ENCODE peak calls at places on chromosomes 6 and 20, in ten cellular contexts. One of them, this sample, is unnamed.

GRCh38 chr6:137968901-137969300 is 101.8 kb downstream of the TNFAIP3 start:
- DNase-seq in cardiac fibroblast: peak; percentile 12
- DNase-seq in ascending aorta: no peak
- DNase-seq in T follicular helper cell: no peak
- DNase-seq in stimulated activated CD8-positive, alpha-beta memory T cell treated with anti-CD3 and anti-CD28 coated beads, Interleukin-15, amount 100 ng/mL, for 48 hours: no peak
- DNase-seq in bronchial epithelial cell: no peak
- DNase-seq in right cardiac atrium: no peak
- DNase-seq in CD4-positive, CD25-positive, alpha-beta regulatory T cell: no peak
- DNase-seq in fibroblast of pulmonary artery: peak; percentile 30
- DNase-seq in NCI-H510A treated with DMSO at 0.1 percent for 48 hours: no peak
- DNase-seq in this sample: peak; percentile 34

GRCh38 chr6:39848171-39848570 is 56.0 kb downstream of the DAAM2 start:
- DNase-seq in CD4-positive, CD25-positive, alpha-beta regulatory T cell: no peak
- DNase-seq in T follicular helper cell: no peak
- DNase-seq in NCI-H510A treated with DMSO at 0.1 percent for 48 hours: no peak
- DNase-seq in stimulated activated CD8-positive, alpha-beta memory T cell treated with anti-CD3 and anti-CD28 coated beads, Interleukin-15, amount 100 ng/mL, for 48 hours: no peak
- DNase-seq in bronchial epithelial cell: no peak
- DNase-seq in right cardiac atrium: no peak
- DNase-seq in ascending aorta: no peak
- DNase-seq in fibroblast of pulmonary artery: no peak
- DNase-seq in cardiac fibroblast: no peak
- DNase-seq in this sample: no peak

GRCh38 chr20:7379206-7379605 is 561.1 kb downstream of the HAO1 start:
- DNase-seq in bronchial epithelial cell: no peak
- DNase-seq in stimulated activated CD8-positive, alpha-beta memory T cell treated with anti-CD3 and anti-CD28 coated beads, Interleukin-15, amount 100 ng/mL, for 48 hours: no peak
- DNase-seq in cardiac fibroblast: no peak
- DNase-seq in CD4-positive, CD25-positive, alpha-beta regulatory T cell: no peak
- DNase-seq in right cardiac atrium: no peak
- DNase-seq in NCI-H510A treated with DMSO at 0.1 percent for 48 hours: no peak
- DNase-seq in T follicular helper cell: no peak
- DNase-seq in ascending aorta: no peak
- DNase-seq in fibroblast of pulmonary artery: no peak
- DNase-seq in this sample: no peak

GRCh38 chr6:134873500-134874388 is 76.2 kb downstream of the ALDH8A1 start:
- DNase-seq in CD4-positive, CD25-positive, alpha-beta regulatory T cell: no peak
- DNase-seq in ascending aorta: no peak
- DNase-seq in T follicular helper cell: no peak
- DNase-seq in cardiac fibroblast: no peak
- DNase-seq in bronchial epithelial cell: no peak
- DNase-seq in stimulated activated CD8-positive, alpha-beta memory T cell treated with anti-CD3 and anti-CD28 coated beads, Interleukin-15, amount 100 ng/mL, for 48 hours: no peak
- DNase-seq in NCI-H510A treated with DMSO at 0.1 percent for 48 hours: no peak
- DNase-seq in right cardiac atrium: no peak
- DNase-seq in fibroblast of pulmonary artery: no peak
- DNase-seq in this sample: no peak

GRCh38 chr20:46057856-46058655 is 29.0 kb downstream of the SLC12A5 start:
- DNase-seq in bronchial epithelial cell: peak; percentile 26
- DNase-seq in fibroblast of pulmonary artery: peak; percentile 50
- DNase-seq in T follicular helper cell: no peak
- DNase-seq in stimulated activated CD8-positive, alpha-beta memory T cell treated with anti-CD3 and anti-CD28 coated beads, Interleukin-15, amount 100 ng/mL, for 48 hours: no peak
- DNase-seq in CD4-positive, CD25-positive, alpha-beta regulatory T cell: no peak
- DNase-seq in ascending aorta: no peak
- DNase-seq in NCI-H510A treated with DMSO at 0.1 percent for 48 hours: no peak
- DNase-seq in cardiac fibroblast: peak; percentile 52
- DNase-seq in right cardiac atrium: peak; percentile 83
- DNase-seq in this sample: no peak

GRCh38 chr6:73050706-73051105 is 174.6 kb downstream of the KHDC1L start:
- DNase-seq in cardiac fibroblast: peak; percentile 22
- DNase-seq in ascending aorta: no peak
- DNase-seq in CD4-positive, CD25-positive, alpha-beta regulatory T cell: no peak
- DNase-seq in NCI-H510A treated with DMSO at 0.1 percent for 48 hours: no peak
- DNase-seq in stimulated activated CD8-positive, alpha-beta memory T cell treated with anti-CD3 and anti-CD28 coated beads, Interleukin-15, amount 100 ng/mL, for 48 hours: no peak
- DNase-seq in T follicular helper cell: no peak
- DNase-seq in bronchial epithelial cell: no peak
- DNase-seq in fibroblast of pulmonary artery: peak; percentile 34
- DNase-seq in right cardiac atrium: no peak
- DNase-seq in this sample: no peak

GRCh38 chr20:16553161-16553560 is 20.1 kb downstream of the KIF16B start:
- DNase-seq in NCI-H510A treated with DMSO at 0.1 percent for 48 hours: no peak
- DNase-seq in ascending aorta: no peak
- DNase-seq in right cardiac atrium: no peak
- DNase-seq in bronchial epithelial cell: no peak
- DNase-seq in fibroblast of pulmonary artery: no peak
- DNase-seq in CD4-positive, CD25-positive, alpha-beta regulatory T cell: no peak
- DNase-seq in T follicular helper cell: no peak
- DNase-seq in stimulated activated CD8-positive, alpha-beta memory T cell treated with anti-CD3 and anti-CD28 coated beads, Interleukin-15, amount 100 ng/mL, for 48 hours: no peak
- DNase-seq in cardiac fibroblast: no peak
- DNase-seq in this sample: no peak

GRCh38 chr20:44990425-44990824 is 24.1 kb downstream of the STK4 start:
- DNase-seq in ascending aorta: no peak
- DNase-seq in CD4-positive, CD25-positive, alpha-beta regulatory T cell: no peak
- DNase-seq in stimulated activated CD8-positive, alpha-beta memory T cell treated with anti-CD3 and anti-CD28 coated beads, Interleukin-15, amount 100 ng/mL, for 48 hours: peak; percentile 50
- DNase-seq in right cardiac atrium: peak; percentile 36
- DNase-seq in T follicular helper cell: no peak
- DNase-seq in cardiac fibroblast: peak; percentile 45
- DNase-seq in NCI-H510A treated with DMSO at 0.1 percent for 48 hours: no peak
- DNase-seq in bronchial epithelial cell: no peak
- DNase-seq in fibroblast of pulmonary artery: peak; percentile 17
- DNase-seq in this sample: no peak

GRCh38 chr6:125571207-125571740 is 178.2 kb upstream of the HEY2 start:
- DNase-seq in right cardiac atrium: no peak
- DNase-seq in bronchial epithelial cell: peak; percentile 78
- DNase-seq in cardiac fibroblast: no peak
- DNase-seq in NCI-H510A treated with DMSO at 0.1 percent for 48 hours: no peak
- DNase-seq in stimulated activated CD8-positive, alpha-beta memory T cell treated with anti-CD3 and anti-CD28 coated beads, Interleukin-15, amount 100 ng/mL, for 48 hours: no peak
- DNase-seq in CD4-positive, CD25-positive, alpha-beta regulatory T cell: no peak
- DNase-seq in T follicular helper cell: no peak
- DNase-seq in fibroblast of pulmonary artery: no peak
- DNase-seq in ascending aorta: no peak
- DNase-seq in this sample: no peak

GRCh38 chr20:3927486-3928291 is 38.5 kb downstream of the PANK2 start:
- DNase-seq in NCI-H510A treated with DMSO at 0.1 percent for 48 hours: peak; percentile 80
- DNase-seq in bronchial epithelial cell: no peak
- DNase-seq in T follicular helper cell: no peak
- DNase-seq in fibroblast of pulmonary artery: peak; percentile 78
- DNase-seq in right cardiac atrium: no peak
- DNase-seq in ascending aorta: no peak
- DNase-seq in CD4-positive, CD25-positive, alpha-beta regulatory T cell: no peak
- DNase-seq in stimulated activated CD8-positive, alpha-beta memory T cell treated with anti-CD3 and anti-CD28 coated beads, Interleukin-15, amount 100 ng/mL, for 48 hours: no peak
- DNase-seq in cardiac fibroblast: peak; percentile 74
- DNase-seq in this sample: no peak

GRCh38 chr6:15317934-15318902 is 72.3 kb downstream of the JARID2 start:
- DNase-seq in stimulated activated CD8-positive, alpha-beta memory T cell treated with anti-CD3 and anti-CD28 coated beads, Interleukin-15, amount 100 ng/mL, for 48 hours: no peak
- DNase-seq in bronchial epithelial cell: no peak
- DNase-seq in right cardiac atrium: no peak
- DNase-seq in CD4-positive, CD25-positive, alpha-beta regulatory T cell: no peak
- DNase-seq in ascending aorta: no peak
- DNase-seq in T follicular helper cell: no peak
- DNase-seq in cardiac fibroblast: peak; percentile 21
- DNase-seq in fibroblast of pulmonary artery: no peak
- DNase-seq in NCI-H510A treated with DMSO at 0.1 percent for 48 hours: no peak
- DNase-seq in this sample: no peak

GRCh38 chr6:89369009-89369408 is 16.5 kb upstream of the UBE2J1 start:
- DNase-seq in CD4-positive, CD25-positive, alpha-beta regulatory T cell: no peak
- DNase-seq in fibroblast of pulmonary artery: peak; percentile 63
- DNase-seq in NCI-H510A treated with DMSO at 0.1 percent for 48 hours: no peak
- DNase-seq in ascending aorta: no peak
- DNase-seq in right cardiac atrium: peak; percentile 86
- DNase-seq in bronchial epithelial cell: peak; percentile 63
- DNase-seq in stimulated activated CD8-positive, alpha-beta memory T cell treated with anti-CD3 and anti-CD28 coated beads, Interleukin-15, amount 100 ng/mL, for 48 hours: no peak
- DNase-seq in cardiac fibroblast: peak; percentile 60
- DNase-seq in T follicular helper cell: no peak
- DNase-seq in this sample: no peak

GRCh38 chr6:88045521-88046136 is 2.0 kb upstream of the SPACA1 start:
- DNase-seq in cardiac fibroblast: no peak
- DNase-seq in stimulated activated CD8-positive, alpha-beta memory T cell treated with anti-CD3 and anti-CD28 coated beads, Interleukin-15, amount 100 ng/mL, for 48 hours: no peak
- DNase-seq in right cardiac atrium: no peak
- DNase-seq in ascending aorta: no peak
- DNase-seq in NCI-H510A treated with DMSO at 0.1 percent for 48 hours: no peak
- DNase-seq in T follicular helper cell: no peak
- DNase-seq in CD4-positive, CD25-positive, alpha-beta regulatory T cell: no peak
- DNase-seq in fibroblast of pulmonary artery: no peak
- DNase-seq in bronchial epithelial cell: no peak
- DNase-seq in this sample: no peak

GRCh38 chr6:50030777-50031562 is 9.2 kb upstream of the DEFB110 start:
- DNase-seq in cardiac fibroblast: no peak
- DNase-seq in bronchial epithelial cell: peak; percentile 24
- DNase-seq in stimulated activated CD8-positive, alpha-beta memory T cell treated with anti-CD3 and anti-CD28 coated beads, Interleukin-15, amount 100 ng/mL, for 48 hours: no peak
- DNase-seq in ascending aorta: no peak
- DNase-seq in T follicular helper cell: no peak
- DNase-seq in NCI-H510A treated with DMSO at 0.1 percent for 48 hours: peak; percentile 31
- DNase-seq in fibroblast of pulmonary artery: no peak
- DNase-seq in right cardiac atrium: no peak
- DNase-seq in CD4-positive, CD25-positive, alpha-beta regulatory T cell: no peak
- DNase-seq in this sample: no peak

GRCh38 chr20:17498181-17498580 is 33.0 kb downstream of the BFSP1 start:
- DNase-seq in T follicular helper cell: no peak
- DNase-seq in ascending aorta: no peak
- DNase-seq in CD4-positive, CD25-positive, alpha-beta regulatory T cell: no peak
- DNase-seq in right cardiac atrium: no peak
- DNase-seq in stimulated activated CD8-positive, alpha-beta memory T cell treated with anti-CD3 and anti-CD28 coated beads, Interleukin-15, amount 100 ng/mL, for 48 hours: no peak
- DNase-seq in cardiac fibroblast: peak; percentile 23
- DNase-seq in NCI-H510A treated with DMSO at 0.1 percent for 48 hours: peak; percentile 49
- DNase-seq in bronchial epithelial cell: peak; percentile 79
- DNase-seq in fibroblast of pulmonary artery: no peak
- DNase-seq in this sample: no peak

GRCh38 chr6:2959909-2960719 is 11.3 kb downstream of the SERPINB6 start:
- DNase-seq in CD4-positive, CD25-positive, alpha-beta regulatory T cell: no peak
- DNase-seq in stimulated activated CD8-positive, alpha-beta memory T cell treated with anti-CD3 and anti-CD28 coated beads, Interleukin-15, amount 100 ng/mL, for 48 hours: no peak
- DNase-seq in cardiac fibroblast: peak; percentile 81
- DNase-seq in NCI-H510A treated with DMSO at 0.1 percent for 48 hours: no peak
- DNase-seq in bronchial epithelial cell: peak; percentile 88
- DNase-seq in right cardiac atrium: no peak
- DNase-seq in ascending aorta: no peak
- DNase-seq in T follicular helper cell: no peak
- DNase-seq in fibroblast of pulmonary artery: peak; percentile 71
- DNase-seq in this sample: no peak

GRCh38 chr6:158333094-158333493 is 20.8 kb downstream of the TULP4 start:
- DNase-seq in right cardiac atrium: no peak
- DNase-seq in NCI-H510A treated with DMSO at 0.1 percent for 48 hours: no peak
- DNase-seq in ascending aorta: no peak
- DNase-seq in fibroblast of pulmonary artery: no peak
- DNase-seq in CD4-positive, CD25-positive, alpha-beta regulatory T cell: no peak
- DNase-seq in T follicular helper cell: no peak
- DNase-seq in cardiac fibroblast: no peak
- DNase-seq in bronchial epithelial cell: no peak
- DNase-seq in stimulated activated CD8-positive, alpha-beta memory T cell treated with anti-CD3 and anti-CD28 coated beads, Interleukin-15, amount 100 ng/mL, for 48 hours: no peak
- DNase-seq in this sample: no peak

GRCh38 chr6:154491567-154492470 is 18.7 kb downstream of the CNKSR3 start:
- DNase-seq in stimulated activated CD8-positive, alpha-beta memory T cell treated with anti-CD3 and anti-CD28 coated beads, Interleukin-15, amount 100 ng/mL, for 48 hours: no peak
- DNase-seq in bronchial epithelial cell: no peak
- DNase-seq in cardiac fibroblast: no peak
- DNase-seq in NCI-H510A treated with DMSO at 0.1 percent for 48 hours: no peak
- DNase-seq in ascending aorta: no peak
- DNase-seq in CD4-positive, CD25-positive, alpha-beta regulatory T cell: no peak
- DNase-seq in fibroblast of pulmonary artery: no peak
- DNase-seq in T follicular helper cell: no peak
- DNase-seq in right cardiac atrium: no peak
- DNase-seq in this sample: no peak

GRCh38 chr6:6752129-6752528 is 163.6 kb downstream of the LY86 start:
- DNase-seq in NCI-H510A treated with DMSO at 0.1 percent for 48 hours: no peak
- DNase-seq in fibroblast of pulmonary artery: no peak
- DNase-seq in right cardiac atrium: no peak
- DNase-seq in T follicular helper cell: no peak
- DNase-seq in CD4-positive, CD25-positive, alpha-beta regulatory T cell: no peak
- DNase-seq in stimulated activated CD8-positive, alpha-beta memory T cell treated with anti-CD3 and anti-CD28 coated beads, Interleukin-15, amount 100 ng/mL, for 48 hours: no peak
- DNase-seq in cardiac fibroblast: no peak
- DNase-seq in bronchial epithelial cell: no peak
- DNase-seq in ascending aorta: no peak
- DNase-seq in this sample: no peak

GRCh38 chr6:164275773-164276172 is 861.3 kb downstream of the QKI start:
- DNase-seq in fibroblast of pulmonary artery: no peak
- DNase-seq in stimulated activated CD8-positive, alpha-beta memory T cell treated with anti-CD3 and anti-CD28 coated beads, Interleukin-15, amount 100 ng/mL, for 48 hours: no peak
- DNase-seq in cardiac fibroblast: no peak
- DNase-seq in CD4-positive, CD25-positive, alpha-beta regulatory T cell: no peak
- DNase-seq in right cardiac atrium: no peak
- DNase-seq in T follicular helper cell: no peak
- DNase-seq in ascending aorta: no peak
- DNase-seq in bronchial epithelial cell: no peak
- DNase-seq in NCI-H510A treated with DMSO at 0.1 percent for 48 hours: no peak
- DNase-seq in this sample: no peak

GRCh38 chr20:14488756-14489479 is 151.5 kb upstream of the FLRT3 start:
- DNase-seq in ascending aorta: no peak
- DNase-seq in CD4-positive, CD25-positive, alpha-beta regulatory T cell: no peak
- DNase-seq in T follicular helper cell: no peak
- DNase-seq in cardiac fibroblast: no peak
- DNase-seq in bronchial epithelial cell: peak; percentile 37
- DNase-seq in right cardiac atrium: no peak
- DNase-seq in fibroblast of pulmonary artery: no peak
- DNase-seq in NCI-H510A treated with DMSO at 0.1 percent for 48 hours: no peak
- DNase-seq in stimulated activated CD8-positive, alpha-beta memory T cell treated with anti-CD3 and anti-CD28 coated beads, Interleukin-15, amount 100 ng/mL, for 48 hours: no peak
- DNase-seq in this sample: no peak

GRCh38 chr6:50543666-50544065 is 169.7 kb upstream of the TFAP2D start:
- DNase-seq in T follicular helper cell: no peak
- DNase-seq in stimulated activated CD8-positive, alpha-beta memory T cell treated with anti-CD3 and anti-CD28 coated beads, Interleukin-15, amount 100 ng/mL, for 48 hours: no peak
- DNase-seq in ascending aorta: no peak
- DNase-seq in fibroblast of pulmonary artery: no peak
- DNase-seq in right cardiac atrium: no peak
- DNase-seq in CD4-positive, CD25-positive, alpha-beta regulatory T cell: no peak
- DNase-seq in bronchial epithelial cell: no peak
- DNase-seq in cardiac fibroblast: no peak
- DNase-seq in NCI-H510A treated with DMSO at 0.1 percent for 48 hours: no peak
- DNase-seq in this sample: no peak

GRCh38 chr20:7358670-7359069 is 581.6 kb downstream of the HAO1 start:
- DNase-seq in stimulated activated CD8-positive, alpha-beta memory T cell treated with anti-CD3 and anti-CD28 coated beads, Interleukin-15, amount 100 ng/mL, for 48 hours: no peak
- DNase-seq in ascending aorta: no peak
- DNase-seq in fibroblast of pulmonary artery: no peak
- DNase-seq in CD4-positive, CD25-positive, alpha-beta regulatory T cell: no peak
- DNase-seq in cardiac fibroblast: no peak
- DNase-seq in T follicular helper cell: no peak
- DNase-seq in bronchial epithelial cell: no peak
- DNase-seq in right cardiac atrium: no peak
- DNase-seq in NCI-H510A treated with DMSO at 0.1 percent for 48 hours: no peak
- DNase-seq in this sample: no peak

GRCh38 chr6:170522565-170523183 is 30.4 kb downstream of the PSMB1 start:
- DNase-seq in cardiac fibroblast: peak; percentile 24
- DNase-seq in NCI-H510A treated with DMSO at 0.1 percent for 48 hours: no peak
- DNase-seq in ascending aorta: no peak
- DNase-seq in fibroblast of pulmonary artery: peak; percentile 20
- DNase-seq in right cardiac atrium: no peak
- DNase-seq in CD4-positive, CD25-positive, alpha-beta regulatory T cell: no peak
- DNase-seq in T follicular helper cell: no peak
- DNase-seq in bronchial epithelial cell: peak; percentile 10
- DNase-seq in stimulated activated CD8-positive, alpha-beta memory T cell treated with anti-CD3 and anti-CD28 coated beads, Interleukin-15, amount 100 ng/mL, for 48 hours: no peak
- DNase-seq in this sample: no peak

GRCh38 chr6:80163754-80164187 is 57.3 kb downstream of the BCKDHB start:
- DNase-seq in cardiac fibroblast: peak; percentile 87
- DNase-seq in T follicular helper cell: no peak
- DNase-seq in ascending aorta: no peak
- DNase-seq in CD4-positive, CD25-positive, alpha-beta regulatory T cell: no peak
- DNase-seq in bronchial epithelial cell: peak; percentile 90
- DNase-seq in right cardiac atrium: no peak
- DNase-seq in fibroblast of pulmonary artery: peak; percentile 59
- DNase-seq in stimulated activated CD8-positive, alpha-beta memory T cell treated with anti-CD3 and anti-CD28 coated beads, Interleukin-15, amount 100 ng/mL, for 48 hours: no peak
- DNase-seq in NCI-H510A treated with DMSO at 0.1 percent for 48 hours: peak; percentile 39
- DNase-seq in this sample: no peak

This sample was measured in immature natural killer cell.